ENCODE peak calls at places on chromosomes 12 and 14, in four cellular contexts. F is K562, Y is H1, A is GM12878. T is an unnamed sample.

GRCh38 chr14:64112859-64113258 is 181.3 kb downstream of the ESR2 start:
- DNase-seq in F (no peak), Y (no peak), A (no peak), T (no peak)

GRCh38 chr12:7555752-7556151 is 52.2 kb upstream of the CD163 start:
- DNase-seq in F (peak), Y (no peak), A (no peak), T (no peak)

GRCh38 chr14:58863576-58864345 is 226.0 kb downstream of the DACT1 start:
- DNase-seq in F (no peak), Y (no peak), A (no peak), T (no peak)

GRCh38 chr14:72594099-72594901 is 299.6 kb downstream of the DPF3 start:
- DNase-seq in F (no peak), Y (no peak), A (peak), T (no peak)

GRCh38 chr12:116123511-116124258 is 153.8 kb downstream of the MED13L start:
- DNase-seq in F (peak), Y (no peak), A (no peak), T (peak)

GRCh38 chr14:94394594-94395305 is 6.3 kb upstream of the SERPINA1 start:
- DNase-seq in F (no peak), Y (no peak), A (no peak), T (no peak)

GRCh38 chr14:61876362-61877049 is 114.3 kb downstream of the SNAPC1 start:
- DNase-seq in F (no peak), Y (no peak), A (no peak), T (peak)

GRCh38 chr12:99498756-99499155 is 148.8 kb upstream of the GARIN6 start:
- DNase-seq in F (no peak), Y (peak), A (no peak), T (no peak)

GRCh38 chr12:57101892-57102695 is 9.1 kb downstream of the STAT6 start:
- DNase-seq in F (peak), Y (no peak), A (no peak), T (peak)

GRCh38 chr14:100525615-100526014 is 61.6 kb downstream of the BEGAIN start:
- DNase-seq in F (no peak), Y (no peak), A (no peak), T (no peak)

GRCh38 chr12:88889326-88890110 is 309.2 kb upstream of the KITLG start:
- DNase-seq in F (no peak), Y (no peak), A (no peak), T (no peak)

GRCh38 chr12:6745751-6746525 is 7.0 kb downstream of the MLF2 start:
- DNase-seq in F (no peak), Y (no peak), A (no peak), T (no peak)

GRCh38 chr12:12560587-12561304 is 1.9 kb downstream of the DUSP16 start:
- DNase-seq in F (peak), Y (no peak), A (peak), T (peak)

GRCh38 chr14:60235440-60235839 is 13.6 kb upstream of the PPM1A start:
- DNase-seq in F (no peak), Y (no peak), A (no peak), T (no peak)

GRCh38 chr14:32087173-32087861 is 10.2 kb downstream of the ARHGAP5 start:
- DNase-seq in F (peak), Y (no peak), A (no peak), T (no peak)

GRCh38 chr12:31517994-31518393 is 72.9 kb downstream of the DENND5B start:
- DNase-seq in F (no peak), Y (no peak), A (no peak), T (no peak)

GRCh38 chr14:61887628-61888027 is 125.4 kb downstream of the SNAPC1 start:
- DNase-seq in F (no peak), Y (no peak), A (no peak), T (no peak)

GRCh38 chr14:69316449-69317391 is 56.8 kb downstream of the GALNT16 start:
- DNase-seq in F (no peak), Y (no peak), A (no peak), T (no peak)

GRCh38 chr12:4959381-4959780 is 49.7 kb downstream of the KCNA1 start:
- DNase-seq in F (no peak), Y (no peak), A (no peak), T (no peak)

GRCh38 chr12:116484807-116485206 is 74.4 kb upstream of the MAP1LC3B2 start:
- DNase-seq in F (no peak), Y (no peak), A (no peak), T (no peak)

GRCh38 chr12:34396861-34397590 is 374.7 kb downstream of the ALG10 start:
- DNase-seq in F (no peak), Y (no peak), A (no peak), T (peak)

GRCh38 chr14:31263485-31264133 is 56.0 kb upstream of the HECTD1 start:
- DNase-seq in F (no peak), Y (peak), A (no peak), T (no peak)

GRCh38 chr12:106598003-106598402 is 15.2 kb downstream of the RFX4 start:
- DNase-seq in F (no peak), Y (no peak), A (no peak), T (no peak)

GRCh38 chr14:34365309-34365915 is 96.6 kb downstream of the SPTSSA start:
- DNase-seq in F (no peak), Y (no peak), A (no peak), T (no peak)
- TF ChIP-seq NRF1 in F (no peak), Y (no peak), A (no peak), T (no peak)

GRCh38 chr12:124501080-124501642 is 66.3 kb downstream of the NCOR2 start:
- DNase-seq in F (no peak), Y (no peak), A (no peak), T (no peak)
- TF ChIP-seq NRF1 in F (no peak), Y (no peak), A (no peak), T (no peak)

DNA sequence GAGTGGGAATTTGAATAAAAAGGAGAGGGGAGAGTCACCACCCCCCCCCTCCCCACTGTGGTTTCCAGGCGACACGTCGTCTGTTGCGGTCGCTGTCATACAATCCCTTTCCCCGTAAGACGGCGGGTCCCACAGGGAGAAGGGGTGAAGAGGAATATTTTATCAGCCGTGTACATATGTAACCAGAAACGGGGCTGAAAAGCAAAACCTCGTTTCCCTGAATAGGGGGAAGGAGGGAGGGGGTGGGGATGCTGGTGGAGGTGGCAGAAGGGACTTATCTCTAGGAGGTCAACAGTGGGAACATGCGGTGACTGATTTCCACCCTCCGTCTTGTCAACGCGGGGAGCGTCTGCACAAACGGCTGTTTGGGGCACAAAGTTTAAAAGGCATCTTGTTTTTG is 171.4 kb downstream of the RBM19 start:
- DNase-seq in F (peak), Y (no peak), A (no peak), T (no peak)
- TF ChIP-seq NRF1 in F (no peak), Y (no peak), A (no peak), T (no peak)

DNA sequence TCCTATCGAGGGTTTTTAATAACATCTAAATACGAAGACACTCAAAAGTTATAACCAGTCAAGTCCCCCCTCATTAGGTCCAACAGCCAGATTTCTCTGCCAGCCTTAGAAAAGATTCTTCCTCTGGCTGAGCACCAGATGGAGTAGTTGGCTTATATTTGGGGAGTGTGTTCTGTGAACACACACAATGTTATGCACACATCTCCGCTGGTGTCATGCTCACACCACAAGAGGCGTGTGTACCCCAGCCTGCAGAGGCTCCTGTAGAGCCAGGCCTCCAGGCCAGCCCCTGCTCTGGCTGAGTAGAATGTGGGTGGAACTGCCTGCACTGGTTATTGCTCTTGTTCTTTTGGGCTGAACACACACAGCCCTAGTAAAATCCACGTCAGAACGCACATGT is 64.0 kb downstream of the PIWIL1 start:
- DNase-seq in F (peak), Y (no peak), A (no peak), T (no peak)
- TF ChIP-seq NRF1 in F (no peak), Y (no peak), A (no peak), T (no peak)

GRCh38 chr12:121793501-121793835 is at the start of gene RHOF:
- DNase-seq in F (no peak), Y (no peak), A (no peak), T (peak)

GRCh38 chr12:121792607-121793500 is 634 bp downstream of the RHOF start:
- DNase-seq in F (no peak), Y (no peak), A (no peak), T (no peak)

GRCh38 chr12:121794532-121795028 is 1.1 kb upstream of the RHOF start:
- DNase-seq in F (no peak), Y (no peak), A (no peak), T (peak)

GRCh38 chr12:121795029-121795977 is 1.8 kb upstream of the RHOF start:
- DNase-seq in F (peak), Y (peak), A (no peak), T (peak)

DNA sequence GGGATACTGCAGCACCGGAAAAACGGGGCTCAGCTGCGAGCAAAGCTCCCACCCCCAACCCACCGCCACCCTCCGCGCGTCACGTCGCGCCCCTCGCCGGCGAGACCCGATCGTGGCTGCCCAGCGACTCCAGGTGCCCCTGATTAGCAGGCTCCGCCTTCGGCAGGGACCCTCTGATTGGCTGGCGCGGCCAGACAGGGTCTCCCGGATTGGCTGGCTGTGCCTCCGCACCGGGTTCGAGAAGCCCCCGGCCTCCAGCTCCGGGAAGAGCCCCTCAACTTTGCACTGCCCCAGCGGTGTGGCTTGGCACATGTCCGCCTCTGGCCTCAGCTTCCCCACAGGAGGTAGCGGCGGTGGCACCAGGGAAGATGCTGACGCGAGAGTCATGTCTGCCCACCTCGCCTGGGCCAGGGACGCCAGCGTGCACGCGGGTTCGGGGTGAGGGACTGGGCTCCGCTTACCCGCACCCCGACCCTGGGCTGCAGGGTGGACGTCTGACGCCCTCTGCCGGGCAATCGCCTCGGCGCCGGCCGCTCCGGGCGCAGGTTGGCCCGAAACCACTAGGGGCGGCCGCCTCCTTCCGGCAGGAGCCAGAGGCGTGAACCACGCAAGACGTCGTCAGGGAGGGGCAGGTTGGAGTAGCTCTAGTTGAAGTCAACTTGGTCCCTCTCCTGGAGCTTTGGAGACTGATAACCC is 496 bp upstream of the RHOF start:
- DNase-seq in F (peak), Y (peak), A (peak), T (peak)
- TF ChIP-seq NRF1 in F (peak), Y (peak), A (no peak), T (no peak)

GRCh38 chr12:87828384-87828973 is 200.7 kb downstream of the C12orf50 start:
- DNase-seq in F (no peak), Y (no peak), A (no peak), T (no peak)

DNA sequence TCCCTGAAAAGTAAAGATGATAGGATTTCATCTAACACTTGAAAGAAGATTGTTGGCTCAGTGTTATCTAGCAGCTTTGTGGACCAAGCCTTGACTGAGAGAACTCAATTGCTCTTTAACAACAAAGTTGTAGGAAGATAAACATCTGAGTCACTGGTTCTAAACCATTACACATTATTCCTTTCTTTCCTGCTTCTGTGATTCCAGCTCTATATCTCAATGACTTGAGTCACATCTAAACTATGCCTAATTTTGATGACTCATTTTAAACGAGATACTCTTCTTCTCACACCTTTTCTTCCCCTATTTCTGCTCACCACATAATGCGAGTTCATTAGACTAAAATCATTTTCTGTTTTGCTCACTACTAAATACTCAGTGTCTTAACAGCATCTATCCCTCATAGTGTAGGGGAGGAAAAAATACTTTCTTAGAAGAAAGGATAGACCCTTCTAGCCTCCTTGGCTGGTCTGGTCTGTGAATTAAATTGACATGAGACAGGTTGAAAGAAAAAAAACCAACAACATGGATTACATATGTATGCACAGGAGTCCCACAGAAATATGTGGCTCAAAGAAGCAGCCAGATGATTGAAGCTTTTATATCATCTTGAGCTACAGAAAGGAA is 201.4 kb downstream of the C12orf50 start:
- DNase-seq in F (no peak), Y (no peak), A (no peak), T (no peak)
- TF ChIP-seq NRF1 in F (no peak), Y (no peak), A (no peak), T (no peak)

GRCh38 chr14:50937325-50937724 is 7.0 kb downstream of the PYGL start:
- DNase-seq in F (no peak), Y (no peak), A (no peak), T (no peak)

GRCh38 chr14:50937800-50938199 is 6.5 kb downstream of the PYGL start:
- DNase-seq in F (no peak), Y (no peak), A (no peak), T (no peak)

GRCh38 chr14:50936882-50937281 is 7.4 kb downstream of the PYGL start:
- DNase-seq in F (no peak), Y (no peak), A (no peak), T (no peak)

GRCh38 chr14:50932592-50933500 is 11.4 kb downstream of the PYGL start:
- DNase-seq in F (no peak), Y (no peak), A (no peak), T (no peak)

DNA sequence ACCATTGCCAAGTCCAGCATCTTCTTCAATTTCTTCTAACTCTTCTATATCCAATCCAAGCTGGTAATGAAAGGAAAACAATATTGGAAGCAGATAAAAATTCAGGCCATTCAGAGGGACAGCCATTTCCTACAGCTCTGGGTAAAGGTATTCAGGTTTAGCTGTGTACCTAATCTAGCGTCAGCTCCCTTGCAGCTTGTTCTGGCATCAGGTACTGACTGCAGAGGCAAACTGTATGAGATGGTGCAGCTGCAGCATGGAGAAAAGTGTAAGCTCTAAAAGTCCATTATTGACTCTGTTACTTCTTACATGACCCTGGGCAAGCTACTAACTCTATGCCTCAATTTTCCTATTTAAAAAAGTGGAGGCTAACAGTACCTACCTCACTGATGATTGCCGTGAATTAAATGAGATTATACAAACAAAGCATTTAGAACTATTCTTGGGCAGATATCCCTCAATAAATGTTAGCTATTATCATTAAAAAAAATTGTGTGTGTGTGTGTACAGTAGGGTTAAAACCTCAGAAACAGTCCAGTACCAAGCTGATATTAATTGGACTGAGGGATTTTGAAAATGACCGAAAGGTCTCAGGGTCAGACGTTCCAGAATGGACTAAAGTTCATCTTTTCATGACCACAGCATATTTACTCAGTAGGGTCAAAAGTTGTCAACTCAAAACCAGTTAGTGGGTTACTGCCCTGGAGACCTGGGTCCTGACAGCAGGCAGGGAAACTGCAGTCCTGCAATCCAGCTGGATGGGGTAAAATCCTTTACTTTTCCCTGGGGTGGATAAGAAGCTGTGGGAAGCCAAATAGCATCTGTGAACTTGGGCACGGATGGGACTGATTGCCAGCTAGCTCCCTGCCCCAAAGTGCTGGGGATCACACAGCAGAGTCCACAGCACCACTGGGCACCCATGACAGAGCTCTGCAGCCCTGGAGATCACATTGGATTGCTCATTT is 8.9 kb downstream of the PYGL start:
- DNase-seq in F (no peak), Y (no peak), A (no peak), T (no peak)
- TF ChIP-seq NRF1 in F (no peak), Y (no peak), A (no peak), T (no peak)

T was measured in SK-N-SH.